ENCODE peak calls at places on chromosomes 3 and 15, in four cellular contexts. F, A, T and M are unnamed samples.

GRCh38 chr3:143657391-143657790 is 190.9 kb downstream of the SLC9A9 start:
- DNase-seq in A (no peak), T (no peak), F (no peak), M (no peak)

GRCh38 chr3:45048244-45048643 is 22.1 kb downstream of the CLEC3B start:
- DNase-seq in T (no peak), A (no peak), F (no peak), M (no peak)

GRCh38 chr3:71095511-71096305 is 487.8 kb downstream of the FOXP1 start:
- DNase-seq in A (no peak), T (no peak), F (no peak), M (no peak)

GRCh38 chr3:14371573-14372474 is 30.6 kb upstream of the SLC6A6 start:
- DNase-seq in T (no peak), A (peak), F (peak), M (peak)

GRCh38 chr3:64150527-64151238 is 74.6 kb downstream of the PRICKLE2 start:
- DNase-seq in F (peak), T (no peak), A (peak), M (no peak)

GRCh38 chr3:24133441-24133840 is 188.4 kb downstream of the NR1D2 start:
- DNase-seq in F (no peak), T (no peak), A (no peak), M (no peak)

GRCh38 chr3:45462522-45463262 is 74.3 kb downstream of the LARS2 start:
- DNase-seq in F (no peak), T (no peak), A (no peak), M (no peak)

GRCh38 chr3:185656321-185656840 is 70.3 kb downstream of the SENP2 start:
- DNase-seq in A (no peak), F (no peak), T (no peak), M (no peak)

GRCh38 chr15:100808691-100809090 is 70.9 kb upstream of the ALDH1A3 start:
- DNase-seq in F (no peak), A (no peak), T (no peak), M (no peak)

GRCh38 chr3:67389176-67389575 is 265.2 kb downstream of the SUCLG2 start:
- DNase-seq in T (peak), F (no peak), A (no peak), M (no peak)

GRCh38 chr15:41894251-41894790 is 468 bp upstream of the SPTBN5 start:
- DNase-seq in A (no peak), F (no peak), T (no peak), M (no peak)

GRCh38 chr3:94069242-94069813 is 6.5 kb downstream of the NSUN3 start:
- DNase-seq in A (peak), F (no peak), T (no peak), M (no peak)

GRCh38 chr3:179672918-179673317 is 20.1 kb downstream of the USP13 start:
- DNase-seq in A (no peak), F (no peak), T (no peak), M (no peak)

GRCh38 chr3:192060160-192060783 is 599.3 kb downstream of the PYDC2 start:
- DNase-seq in F (no peak), A (no peak), T (no peak), M (no peak)

GRCh38 chr3:139394116-139394515 is 4.7 kb upstream of the COPB2 start:
- DNase-seq in F (no peak), A (no peak), T (no peak), M (peak)

GRCh38 chr3:57855281-57855680 is 99.2 kb downstream of the SLMAP start:
- DNase-seq in F (no peak), A (no peak), T (no peak), M (no peak)

GRCh38 chr3:40858364-40859115 is 333.8 kb downstream of the ZNF621 start:
- DNase-seq in A (no peak), F (no peak), T (no peak), M (no peak)

GRCh38 chr15:53843166-53843565 is 83.7 kb upstream of the WDR72 start:
- DNase-seq in T (no peak), A (no peak), F (no peak), M (no peak)

GRCh38 chr3:15102256-15102655 is 3.3 kb upstream of the RBSN start:
- DNase-seq in A (no peak), T (no peak), F (no peak), M (no peak)

GRCh38 chr3:20023663-20024417 is 11.8 kb upstream of the PP2D1 start:
- DNase-seq in T (no peak), F (no peak), A (no peak), M (peak)

GRCh38 chr3:116920836-116921596 is 211.4 kb downstream of the TUSC7 start:
- DNase-seq in A (no peak), T (no peak), F (no peak), M (no peak)

DNA sequence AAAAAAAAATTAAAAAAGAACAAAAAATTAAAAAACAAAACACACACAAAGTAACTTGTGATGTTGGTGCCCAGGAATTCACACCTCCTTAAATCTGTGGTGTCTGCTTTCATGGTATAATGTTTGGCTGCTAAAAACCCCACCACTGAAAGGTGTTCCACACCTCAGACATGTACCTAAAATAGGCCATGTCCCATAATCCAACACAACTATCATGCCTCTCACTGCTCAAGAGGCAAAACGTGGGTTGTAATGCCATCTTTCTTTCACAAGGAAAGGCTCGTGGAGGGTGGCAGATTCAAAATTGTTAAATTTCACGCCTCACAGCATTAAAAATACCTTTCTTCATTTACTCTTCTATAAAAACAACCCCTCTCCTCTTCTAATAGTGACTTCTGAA is 29.5 kb downstream of the MKRN2 start:
- DNase-seq in F (no peak), A (no peak), T (no peak), M (no peak)
- TF ChIP-seq TARDBP in F (no peak), A (no peak), T (no peak), M (no peak)

GRCh38 chr15:45307230-45307924 is 55.3 kb downstream of the SLC28A2 start:
- DNase-seq in T (peak), A (peak), F (peak), M (no peak)
- TF ChIP-seq TARDBP in T (no peak), A (no peak), F (no peak), M (no peak)

DNA sequence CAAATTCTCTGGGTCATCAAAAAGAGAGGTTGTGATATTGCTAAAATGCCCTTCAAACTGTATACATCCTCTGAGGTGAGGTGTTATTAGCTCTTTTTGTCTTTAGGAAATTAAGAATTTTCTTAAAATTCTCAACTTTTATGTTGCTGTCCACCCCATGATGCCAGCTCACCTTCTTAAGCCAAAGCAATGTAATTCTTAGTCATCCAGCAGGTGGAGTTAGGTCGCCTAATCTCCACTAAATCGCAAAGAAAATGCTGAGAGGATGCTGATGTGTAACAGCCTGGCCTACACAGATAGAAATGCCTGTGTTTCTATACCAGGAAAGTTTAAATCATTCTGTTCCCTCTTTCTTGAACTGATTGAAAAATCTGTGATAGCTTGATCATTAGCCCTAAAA is 770.2 kb upstream of the ALCAM start:
- DNase-seq in A (peak), F (peak), T (peak), M (no peak)
- TF ChIP-seq TARDBP in A (no peak), F (no peak), T (no peak), M (no peak)

GRCh38 chr3:170436697-170437096 is 18.0 kb downstream of the CLDN11 start:
- DNase-seq in F (no peak), A (no peak), T (no peak), M (no peak)
- TF ChIP-seq TARDBP in F (no peak), A (no peak), T (no peak), M (no peak)

GRCh38 chr15:70401709-70402108 is 304.0 kb upstream of the TLE3 start:
- DNase-seq in T (no peak), F (no peak), A (no peak), M (no peak)
- TF ChIP-seq TARDBP in T (no peak), F (no peak), A (no peak), M (no peak)